ENCODE peak calls at places on chromosomes 3 and 15, in five cellular contexts. One of them, this sample, is unnamed.

GRCh38 chr3:129746629-129747028 is 140.2 kb upstream of the PLXND1 start:
- DNase-seq in nucleus accumbens: no peak
- DNase-seq in NCI-H460: no peak
- DNase-seq in DMS 273 treated with DMSO at 0.1 percent for 48 hours: no peak
- DNase-seq in NCI-H1092: no peak
- DNase-seq in this sample: no peak

GRCh38 chr3:45640724-45641361 is 46.3 kb downstream of the LIMD1 start:
- DNase-seq in DMS 273 treated with DMSO at 0.1 percent for 48 hours: no peak
- DNase-seq in nucleus accumbens: no peak
- DNase-seq in NCI-H460: no peak
- DNase-seq in NCI-H1092: no peak
- DNase-seq in this sample: no peak

GRCh38 chr3:67526246-67526645 is 128.2 kb downstream of the SUCLG2 start:
- DNase-seq in NCI-H1092: no peak
- DNase-seq in nucleus accumbens: no peak
- DNase-seq in NCI-H460: no peak
- DNase-seq in DMS 273 treated with DMSO at 0.1 percent for 48 hours: no peak
- DNase-seq in this sample: no peak

GRCh38 chr3:194240766-194241165 is 104.8 kb downstream of the HES1 start:
- DNase-seq in DMS 273 treated with DMSO at 0.1 percent for 48 hours: no peak
- DNase-seq in nucleus accumbens: no peak
- DNase-seq in NCI-H1092: no peak
- DNase-seq in NCI-H460: no peak
- DNase-seq in this sample: no peak

GRCh38 chr3:12345584-12346494 is 57.0 kb downstream of the PPARG start:
- DNase-seq in nucleus accumbens: no peak
- DNase-seq in DMS 273 treated with DMSO at 0.1 percent for 48 hours: no peak
- DNase-seq in NCI-H460: no peak
- DNase-seq in NCI-H1092: no peak
- DNase-seq in this sample: no peak

GRCh38 chr3:125593991-125594574 is 1.2 kb downstream of the OSBPL11 start:
- DNase-seq in NCI-H1092: no peak
- DNase-seq in NCI-H460: no peak
- DNase-seq in DMS 273 treated with DMSO at 0.1 percent for 48 hours: no peak
- DNase-seq in nucleus accumbens: no peak
- DNase-seq in this sample: peak; percentile 34

GRCh38 chr3:111859974-111860859 is 1.2 kb downstream of the PHLDB2 start:
- DNase-seq in DMS 273 treated with DMSO at 0.1 percent for 48 hours: peak; percentile 79
- DNase-seq in NCI-H460: peak; percentile 65
- DNase-seq in nucleus accumbens: no peak
- DNase-seq in NCI-H1092: peak; percentile 39
- DNase-seq in this sample: peak; percentile 99

GRCh38 chr3:124115279-124115678 is 123.4 kb upstream of the ROPN1 start:
- DNase-seq in DMS 273 treated with DMSO at 0.1 percent for 48 hours: no peak
- DNase-seq in NCI-H1092: no peak
- DNase-seq in NCI-H460: no peak
- DNase-seq in nucleus accumbens: no peak
- DNase-seq in this sample: no peak

GRCh38 chr15:83446904-83447708 is at the start of gene SH3GL3:
- DNase-seq in NCI-H460: peak; percentile 71
- DNase-seq in NCI-H1092: peak; percentile 26
- DNase-seq in DMS 273 treated with DMSO at 0.1 percent for 48 hours: peak; percentile 17
- DNase-seq in nucleus accumbens: peak; percentile 89
- DNase-seq in this sample: peak; percentile 96

GRCh38 chr3:126999383-126999782 is 16.5 kb downstream of the PLXNA1 start:
- DNase-seq in NCI-H460: no peak
- DNase-seq in NCI-H1092: no peak
- DNase-seq in nucleus accumbens: peak; percentile 54
- DNase-seq in DMS 273 treated with DMSO at 0.1 percent for 48 hours: no peak
- DNase-seq in this sample: no peak

GRCh38 chr3:46729038-46729437 is 11.4 kb upstream of the PRSS50 start:
- DNase-seq in nucleus accumbens: no peak
- DNase-seq in NCI-H460: no peak
- DNase-seq in NCI-H1092: no peak
- DNase-seq in DMS 273 treated with DMSO at 0.1 percent for 48 hours: no peak
- DNase-seq in this sample: no peak

GRCh38 chr15:89114974-89115373 is 26.7 kb downstream of the ABHD2 start:
- DNase-seq in NCI-H1092: peak; percentile 53
- DNase-seq in DMS 273 treated with DMSO at 0.1 percent for 48 hours: no peak
- DNase-seq in nucleus accumbens: no peak
- DNase-seq in NCI-H460: no peak
- DNase-seq in this sample: peak; percentile 58

GRCh38 chr3:187626581-187626980 is 43.6 kb downstream of the SST start:
- DNase-seq in DMS 273 treated with DMSO at 0.1 percent for 48 hours: no peak
- DNase-seq in NCI-H460: no peak
- DNase-seq in nucleus accumbens: no peak
- DNase-seq in NCI-H1092: no peak
- DNase-seq in this sample: peak; percentile 57

This sample was measured in mesendoderm.